ENCODE peak calls at places on chromosomes 12 and 14, in nine cellular contexts. Q, E, N, V, R, F, G, H and P are unnamed samples. For H3K36me3, the result is how much of the 10 kb centered on the place peaks cover.

GRCh38 chr12:62834971-62835547 is 99.9 kb downstream of the PPM1H start:
- DNase-seq in N (no peak), G (no peak), V (no peak), E (no peak), Q (no peak), H (no peak), R (peak), F (no peak), P (no peak)

GRCh38 chr12:80195143-80195726 is 95.9 kb downstream of the OTOGL start:
- DNase-seq in N (no peak), H (no peak), G (no peak), R (peak), Q (no peak), E (no peak), F (peak), V (peak), P (no peak)

GRCh38 chr12:79934309-79935020 is 432 bp downstream of the PPP1R12A start:
- DNase-seq in Q (no peak), V (no peak), G (peak), R (no peak), H (peak), E (no peak), F (peak), N (no peak), P (no peak)

GRCh38 chr14:47207636-47208035 is 467.8 kb downstream of the MDGA2 start:
- DNase-seq in F (peak), Q (no peak), V (no peak), R (no peak), N (no peak), H (no peak), G (no peak), E (no peak), P (no peak)

GRCh38 chr14:61221906-61222305 is 59.2 kb downstream of the TMEM30B start:
- DNase-seq in E (no peak), F (no peak), H (no peak), R (no peak), G (no peak), V (no peak), Q (no peak), N (no peak), P (no peak)

GRCh38 chr14:96120392-96120791 is 81.2 kb downstream of the C14orf132 start:
- DNase-seq in E (no peak), H (no peak), G (no peak), R (no peak), F (no peak), V (no peak), N (no peak), Q (no peak), P (no peak)

GRCh38 chr12:112535017-112535416 is 116.3 kb downstream of the PTPN11 start:
- DNase-seq in E (no peak), G (no peak), F (no peak), R (no peak), V (no peak), Q (no peak), N (no peak), H (no peak), P (no peak)

GRCh38 chr12:139585-139984 is 73.0 kb downstream of the IQSEC3 start:
- DNase-seq in H (no peak), G (no peak), R (no peak), F (peak), V (no peak), Q (no peak), E (no peak), N (no peak), P (no peak)

GRCh38 chr14:61482348-61483206 is 161.2 kb downstream of the PRKCH start:
- DNase-seq in N (no peak), H (no peak), R (no peak), Q (no peak), G (no peak), F (no peak), V (no peak), E (no peak), P (no peak)

GRCh38 chr14:101363261-101363555 is 198.1 kb upstream of the DIO3 start:
- DNase-seq in V (no peak), F (no peak), N (no peak), G (no peak), R (no peak), H (no peak), Q (no peak), E (no peak), P (no peak)

GRCh38 chr12:47905313-47905730 is 528 bp upstream of the VDR start:
- DNase-seq in Q (peak), E (peak), R (no peak), H (peak), N (peak), G (peak), F (peak), V (no peak), P (peak)

GRCh38 chr12:4271433-4272013 is 2.0 kb upstream of the CCND2 start:
- DNase-seq in N (no peak), R (no peak), V (no peak), Q (no peak), G (no peak), H (no peak), E (no peak), F (peak), P (no peak)

GRCh38 chr14:85527006-85527405 is 2.9 kb upstream of the FLRT2 start:
- DNase-seq in E (no peak), N (no peak), R (no peak), H (no peak), G (no peak), F (no peak), Q (no peak), V (no peak), P (no peak)

GRCh38 chr14:65824285-65824977 is 411.9 kb downstream of the FUT8 start:
- DNase-seq in G (no peak), Q (no peak), R (peak), H (no peak), F (peak), V (peak), E (no peak), N (peak), P (no peak)

GRCh38 chr12:71688961-71689570 is 3.2 kb downstream of the TMEM19 start:
- DNase-seq in V (no peak), G (no peak), N (no peak), H (no peak), F (no peak), Q (no peak), R (no peak), E (no peak), P (no peak)

GRCh38 chr14:97162621-97163020 is 365.4 kb downstream of the VRK1 start:
- DNase-seq in R (no peak), E (no peak), F (no peak), H (no peak), Q (no peak), N (no peak), G (no peak), V (no peak), P (no peak)

GRCh38 chr14:65156568-65157366 is 54.5 kb upstream of the MAX start:
- DNase-seq in Q (no peak), R (no peak), V (no peak), G (peak), H (peak), E (no peak), N (peak), F (no peak), P (no peak)

GRCh38 chr14:100709252-100709955 is 17.3 kb upstream of the DLK1 start:
- DNase-seq in N (no peak), G (no peak), R (no peak), H (no peak), F (peak), V (no peak), E (peak), Q (peak), P (no peak)

GRCh38 chr12:54352022-54352531 is 12.2 kb downstream of the GPR84 start:
- DNase-seq in E (no peak), F (peak), H (peak), G (peak), R (peak), V (no peak), Q (peak), N (peak), P (no peak)

DNA sequence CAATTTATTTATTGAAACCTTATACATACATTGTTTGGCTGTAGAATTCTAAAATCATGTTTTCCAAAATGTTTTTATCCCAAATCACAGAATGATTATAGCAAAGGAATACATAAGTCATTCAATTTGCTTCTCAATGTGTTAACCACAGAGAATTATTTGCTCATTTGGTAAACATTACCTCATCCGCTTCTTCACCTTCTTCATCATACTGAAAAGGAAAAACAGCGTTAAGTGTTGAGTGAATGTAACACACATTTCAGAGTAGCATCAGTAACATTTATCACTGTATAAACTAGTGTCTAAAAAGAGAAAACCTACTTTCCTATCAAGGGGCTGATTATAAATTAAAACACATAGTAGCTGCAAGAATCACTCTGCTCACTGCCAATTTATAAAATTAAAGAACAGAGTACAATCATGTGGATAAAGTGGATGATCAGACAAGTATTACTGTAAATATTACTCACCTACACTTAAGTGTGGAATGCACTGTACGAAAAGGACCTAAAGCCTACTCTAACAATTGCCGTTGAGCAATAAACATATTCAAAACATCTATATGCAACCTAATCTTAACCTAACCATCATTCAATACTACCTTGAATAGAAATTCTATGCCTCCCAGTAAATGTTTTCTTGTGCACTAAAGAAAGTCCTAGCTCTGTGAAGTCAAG is 18.1 kb upstream of the PHLDA1 start:
- DNase-seq in E (no peak), N (no peak), R (no peak), F (no peak), H (no peak), G (no peak), Q (no peak), V (no peak), P (no peak)
- H3K36me3 ChIP-seq in E (under half), N (under half), R (under half), F (half or more), H (half or more), G (under half), Q (half or more), V (half or more), P (under half)

DNA sequence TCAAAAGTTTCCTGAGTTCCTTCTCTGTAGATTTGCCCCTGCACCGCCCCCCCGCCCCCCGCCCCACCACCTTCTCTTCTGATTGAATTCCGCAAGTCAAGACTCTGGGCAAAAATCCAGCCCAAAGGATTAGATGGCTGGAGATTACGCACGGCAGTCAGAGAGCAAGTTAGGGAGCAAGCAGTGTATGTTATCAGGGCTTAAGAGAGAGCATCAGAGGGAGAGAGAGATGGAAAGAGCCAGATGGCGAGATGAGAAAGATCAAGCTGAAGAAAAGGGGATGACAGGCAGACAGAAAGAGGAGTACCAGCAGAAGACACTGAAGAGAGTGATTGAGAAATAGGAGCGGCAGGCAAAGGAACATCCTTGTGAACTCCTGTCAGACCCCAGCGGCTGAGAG is 13.9 kb upstream of the ANKRD33 start:
- DNase-seq in G (no peak), N (no peak), R (no peak), E (no peak), V (no peak), H (no peak), Q (no peak), F (no peak), P (no peak)
- H3K36me3 ChIP-seq in G (under half), N (under half), R (under half), E (under half), V (under half), H (under half), Q (under half), F (under half), P (under half)

GRCh38 chr14:39176263-39177167 is 1.5 kb downstream of the PNN start:
- DNase-seq in H (no peak), N (no peak), Q (no peak), V (no peak), G (no peak), E (no peak), R (no peak), F (no peak), P (no peak)
- H3K36me3 ChIP-seq in H (half or more), N (under half), Q (half or more), V (half or more), G (under half), E (under half), R (under half), F (half or more), P (under half)

GRCh38 chr14:74389980-74390379 is 36.0 kb downstream of the SYNDIG1L start:
- DNase-seq in F (no peak), V (no peak), N (no peak), H (no peak), Q (no peak), R (no peak), G (no peak), E (no peak), P (no peak)
- H3K36me3 ChIP-seq in F (under half), V (under half), N (under half), H (under half), Q (under half), R (under half), G (under half), E (under half), P (under half)

GRCh38 chr12:132094269-132094891 is 49.7 kb downstream of the DDX51 start:
- DNase-seq in G (no peak), H (no peak), R (no peak), N (no peak), Q (no peak), E (no peak), V (no peak), F (no peak), P (no peak)

GRCh38 chr12:132084681-132085635 is 59.2 kb downstream of the DDX51 start:
- DNase-seq in V (no peak), H (peak), F (peak), N (peak), G (peak), Q (peak), R (peak), E (peak), P (no peak)

GRCh38 chr12:132083731-132084641 is 60.1 kb downstream of the DDX51 start:
- DNase-seq in N (peak), E (peak), Q (peak), V (peak), R (peak), F (peak), G (peak), H (peak), P (peak)

DNA sequence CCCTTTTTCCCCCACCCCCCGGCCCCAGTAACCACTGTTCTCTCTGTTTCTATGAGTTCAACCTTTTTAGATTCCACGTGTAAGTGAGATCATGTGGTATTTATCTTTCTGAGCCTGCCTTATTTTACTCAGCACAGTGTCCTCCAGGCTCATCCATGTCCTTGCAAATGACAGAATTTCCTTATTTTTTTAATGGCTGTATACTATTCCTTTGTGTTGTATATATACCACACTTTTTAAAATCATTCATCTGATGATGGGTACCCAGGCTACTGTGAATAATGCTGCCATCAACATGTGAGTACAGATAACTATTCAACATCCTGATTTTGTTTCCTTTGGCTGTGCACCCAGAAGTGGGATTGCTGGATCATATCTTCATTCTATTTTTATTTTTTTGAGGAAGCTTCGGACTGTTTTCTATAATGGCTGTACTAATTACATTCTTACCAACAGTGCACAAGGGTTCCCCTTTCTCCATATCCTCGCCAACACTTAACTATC is 54.7 kb downstream of the DDX51 start:
- DNase-seq in H (no peak), V (no peak), Q (no peak), R (no peak), F (no peak), E (no peak), G (no peak), N (no peak), P (no peak)
- H3K36me3 ChIP-seq in H (under half), V (under half), Q (under half), R (under half), F (under half), E (under half), G (under half), N (under half), P (under half)

GRCh38 chr14:23131482-23131881 is 12.4 kb upstream of the CEBPE start:
- DNase-seq in H (no peak), E (no peak), V (no peak), G (no peak), Q (no peak), R (no peak), F (no peak), N (no peak), P (no peak)

GRCh38 chr14:23127861-23128260 is 8.8 kb upstream of the CEBPE start:
- DNase-seq in V (no peak), E (no peak), F (no peak), R (no peak), H (no peak), Q (no peak), G (no peak), N (no peak), P (no peak)

GRCh38 chr14:23128969-23129758 is 10.1 kb upstream of the CEBPE start:
- DNase-seq in F (no peak), V (no peak), E (no peak), G (no peak), Q (no peak), N (no peak), R (no peak), H (no peak), P (no peak)

GRCh38 chr14:23130875-23131274 is 11.8 kb upstream of the CEBPE start:
- DNase-seq in V (no peak), N (no peak), G (no peak), H (no peak), F (no peak), R (no peak), E (no peak), Q (no peak), P (no peak)

GRCh38 chr14:23129759-23130316 is 10.8 kb upstream of the CEBPE start:
- DNase-seq in E (no peak), H (no peak), R (no peak), G (no peak), V (no peak), Q (no peak), F (no peak), N (no peak), P (no peak)
- H3K36me3 ChIP-seq in E (under half), H (under half), R (under half), G (under half), V (under half), Q (under half), F (under half), N (under half), P (under half)

GRCh38 chr12:12481636-12482035 is 81.0 kb downstream of the DUSP16 start:
- DNase-seq in R (no peak), F (no peak), E (no peak), Q (no peak), V (no peak), H (no peak), N (no peak), G (no peak), P (no peak)
- H3K36me3 ChIP-seq in R (under half), F (under half), E (under half), Q (half or more), V (under half), H (half or more), N (under half), G (under half), P (under half)

GRCh38 chr12:108542320-108542719 is 18.7 kb downstream of the SART3 start:
- DNase-seq in N (no peak), V (no peak), H (no peak), G (no peak), R (no peak), E (no peak), Q (no peak), F (no peak), P (no peak)
- H3K36me3 ChIP-seq in N (under half), V (under half), H (half or more), G (under half), R (under half), E (under half), Q (half or more), F (half or more), P (under half)